ENCODE peak calls at places on chromosomes 1 and 21, in ten cellular contexts. U, S, H, F, C, J, A, N, Y and Q are unnamed samples. For H3K36me3, the result is how much of the 10 kb centered on the place peaks cover.

GRCh38 chr1:3556336-3556735 is 55.0 kb downstream of the MEGF6 start:
- DNase-seq in U (no peak), S (no peak), H (no peak), F (no peak), C (no peak), J (no peak), A (no peak), N (no peak), Y (no peak), Q (no peak)

GRCh38 chr1:27873671-27874384 is 1.5 kb downstream of the THEMIS2 start:
- DNase-seq in U (no peak), S (no peak), H (no peak), F (peak), C (no peak), J (no peak), A (peak), N (no peak), Y (no peak), Q (peak)

GRCh38 chr1:92619466-92620189 is 132.9 kb upstream of the GFI1 start:
- DNase-seq in U (no peak), S (no peak), H (no peak), F (no peak), C (no peak), J (no peak), A (no peak), N (no peak), Y (no peak), Q (no peak)

GRCh38 chr1:10530281-10530740 is 55.6 kb downstream of the PEX14 start:
- DNase-seq in U (peak), S (peak), H (peak), F (no peak), C (peak), J (peak), A (peak), N (no peak), Y (peak), Q (peak)

GRCh38 chr1:185483647-185484450 is 166.8 kb upstream of the IVNS1ABP start:
- DNase-seq in U (no peak), S (no peak), H (no peak), F (no peak), C (no peak), J (peak), A (no peak), N (no peak), Y (no peak), Q (no peak)

GRCh38 chr1:57340361-57341192 is 83.3 kb downstream of the DAB1 start:
- DNase-seq in U (no peak), S (peak), H (no peak), F (no peak), C (no peak), J (no peak), A (no peak), N (no peak), Y (no peak), Q (no peak)

GRCh38 chr1:196317535-196318522 is 290.4 kb downstream of the KCNT2 start:
- DNase-seq in U (no peak), S (no peak), H (peak), F (no peak), C (no peak), J (peak), A (no peak), N (no peak), Y (no peak), Q (no peak)

GRCh38 chr1:109898842-109899241 is 11.8 kb upstream of the CSF1 start:
- DNase-seq in U (no peak), S (no peak), H (no peak), F (no peak), C (no peak), J (no peak), A (no peak), N (no peak), Y (no peak), Q (no peak)

GRCh38 chr1:218357211-218357892 is 12.2 kb downstream of the TGFB2 start:
- DNase-seq in U (no peak), S (no peak), H (no peak), F (no peak), C (no peak), J (no peak), A (no peak), N (no peak), Y (no peak), Q (no peak)

GRCh38 chr1:86741947-86742572 is 37.7 kb downstream of the SH3GLB1 start:
- DNase-seq in U (no peak), S (no peak), H (no peak), F (no peak), C (no peak), J (peak), A (no peak), N (no peak), Y (peak), Q (no peak)

GRCh38 chr1:20480261-20481157 is 5.5 kb downstream of the CAMK2N1 start:
- DNase-seq in U (no peak), S (peak), H (no peak), F (no peak), C (no peak), J (peak), A (no peak), N (no peak), Y (no peak), Q (peak)

GRCh38 chr1:3685229-3685628 is 32.9 kb downstream of the TP73 start:
- DNase-seq in U (no peak), S (no peak), H (no peak), F (no peak), C (no peak), J (no peak), A (no peak), N (no peak), Y (no peak), Q (no peak)

GRCh38 chr1:109875874-109876273 is 34.8 kb upstream of the CSF1 start:
- DNase-seq in U (no peak), S (peak), H (no peak), F (no peak), C (no peak), J (no peak), A (no peak), N (no peak), Y (no peak), Q (no peak)

GRCh38 chr1:21072721-21073120 is 104.0 kb downstream of the EIF4G3 start:
- DNase-seq in U (no peak), S (no peak), H (no peak), F (no peak), C (no peak), J (peak), A (no peak), N (no peak), Y (no peak), Q (no peak)

GRCh38 chr1:41456847-41457540 is 27.5 kb downstream of the EDN2 start:
- DNase-seq in U (no peak), S (no peak), H (no peak), F (no peak), C (no peak), J (no peak), A (no peak), N (no peak), Y (no peak), Q (no peak)

GRCh38 chr21:43025636-43026180 is 49.9 kb downstream of the CBS start:
- DNase-seq in U (no peak), S (no peak), H (no peak), F (peak), C (no peak), J (peak), A (no peak), N (no peak), Y (no peak), Q (no peak)

GRCh38 chr1:27035344-27035743 is 22.7 kb upstream of the TENT5B start:
- DNase-seq in U (no peak), S (no peak), H (no peak), F (no peak), C (no peak), J (no peak), A (no peak), N (no peak), Y (no peak), Q (no peak)

GRCh38 chr1:190169311-190170067 is 308.2 kb downstream of the BRINP3 start:
- DNase-seq in U (no peak), S (no peak), H (no peak), F (no peak), C (no peak), J (peak), A (no peak), N (no peak), Y (no peak), Q (no peak)

GRCh38 chr1:38175062-38175461 is 128.5 kb upstream of the POU3F1 start:
- DNase-seq in U (no peak), S (no peak), H (no peak), F (no peak), C (no peak), J (no peak), A (no peak), N (no peak), Y (no peak), Q (no peak)

GRCh38 chr1:202160377-202160940 is at the start of gene PTPN7:
- DNase-seq in U (no peak), S (no peak), H (no peak), F (peak), C (no peak), J (no peak), A (no peak), N (no peak), Y (no peak), Q (no peak)
- TF ChIP-seq POLR2A in U (no peak), S (no peak), H (no peak), F (no peak), C (no peak), J (no peak), A (no peak), N (no peak), Y (no peak), Q (no peak)

GRCh38 chr1:99891997-99892396 is 41.8 kb downstream of the AGL start:
- DNase-seq in U (no peak), S (no peak), H (no peak), F (no peak), C (no peak), J (no peak), A (no peak), N (no peak), Y (no peak), Q (no peak)

GRCh38 chr1:99886179-99886578 is 36.0 kb downstream of the AGL start:
- DNase-seq in U (no peak), S (no peak), H (no peak), F (no peak), C (no peak), J (no peak), A (no peak), N (no peak), Y (no peak), Q (no peak)

GRCh38 chr1:99886841-99887240 is 36.7 kb downstream of the AGL start:
- DNase-seq in U (no peak), S (no peak), H (no peak), F (no peak), C (no peak), J (peak), A (no peak), N (no peak), Y (no peak), Q (no peak)

GRCh38 chr1:99887890-99888289 is 37.7 kb downstream of the AGL start:
- DNase-seq in U (no peak), S (no peak), H (no peak), F (no peak), C (no peak), J (no peak), A (no peak), N (no peak), Y (no peak), Q (no peak)
- H3K36me3 ChIP-seq in U (half or more), S (half or more), H (under half), F (half or more), C (half or more), J (under half), A (half or more), N (half or more), Y (under half), Q (under half)

GRCh38 chr1:202145325-202146140 is 996 bp upstream of the ARL8A start:
- DNase-seq in U (no peak), S (no peak), H (no peak), F (no peak), C (no peak), J (no peak), A (no peak), N (no peak), Y (no peak), Q (no peak)
- TF ChIP-seq POLR2A in U (no peak), S (no peak), H (no peak), F (no peak), C (no peak), J (no peak), A (no peak), N (no peak), Y (no peak), Q (no peak)

GRCh38 chr1:225981714-225982113 is 17.4 kb downstream of the SDE2 start:
- DNase-seq in U (no peak), S (no peak), H (peak), F (no peak), C (no peak), J (no peak), A (peak), N (no peak), Y (no peak), Q (no peak)
- H3K36me3 ChIP-seq in U (half or more), S (half or more), H (under half), F (half or more), C (half or more), J (under half), A (half or more), N (half or more), Y (under half), Q (under half)